ENCODE peak calls at places on chromosomes 4 and X, in five cellular contexts. One of them, this sample, is unnamed.
A peak's percentile ranks its signal among the peaks of the same experiment; 100 is the strongest.

GRCh38 chr4:107853444-107854325 is 29.0 kb downstream of the SGMS2 start:
- DNase-seq in IMR-90: peak; percentile 72
- DNase-seq in K562: no peak
- DNase-seq in HepG2: no peak
- DNase-seq in A549: peak; percentile 14
- DNase-seq in this sample: no peak

GRCh38 chrX:133307637-133308485 is 89.7 kb upstream of the TFDP3 start:
- DNase-seq in IMR-90: no peak
- DNase-seq in K562: no peak
- DNase-seq in HepG2: no peak
- DNase-seq in A549: no peak
- DNase-seq in this sample: peak; percentile 23

GRCh38 chr4:168604496-168605373 is 107.9 kb downstream of the PALLD start:
- DNase-seq in IMR-90: peak; percentile 87
- DNase-seq in K562: no peak
- DNase-seq in HepG2: no peak
- DNase-seq in A549: no peak
- DNase-seq in this sample: no peak

GRCh38 chr4:8033776-8034528 is 94.3 kb upstream of the AFAP1 start:
- DNase-seq in IMR-90: no peak
- DNase-seq in K562: no peak
- DNase-seq in HepG2: no peak
- DNase-seq in A549: no peak
- DNase-seq in this sample: no peak

GRCh38 chr4:100063355-100063754 is 113.3 kb upstream of the H2AZ1 start:
- DNase-seq in IMR-90: peak; percentile 24
- DNase-seq in K562: no peak
- DNase-seq in HepG2: no peak
- DNase-seq in A549: no peak
- DNase-seq in this sample: no peak

GRCh38 chrX:70613295-70613694 is 168.7 kb downstream of the DLG3 start:
- DNase-seq in IMR-90: peak; percentile 53
- DNase-seq in K562: no peak
- DNase-seq in HepG2: no peak
- DNase-seq in A549: no peak
- DNase-seq in this sample: no peak

GRCh38 chr4:102620697-102621497 is 119.7 kb downstream of the NFKB1 start:
- DNase-seq in IMR-90: peak; percentile 82
- DNase-seq in K562: peak; percentile 81
- DNase-seq in HepG2: peak; percentile 92
- DNase-seq in A549: peak; percentile 62
- DNase-seq in this sample: no peak

GRCh38 chr4:10611673-10612072 is 72.9 kb downstream of the CLNK start:
- DNase-seq in IMR-90: peak; percentile 92
- DNase-seq in K562: no peak
- DNase-seq in HepG2: no peak
- DNase-seq in A549: no peak
- DNase-seq in this sample: no peak

GRCh38 chrX:46398874-46399273 is 146.3 kb downstream of the ZNF674 start:
- DNase-seq in IMR-90: no peak
- DNase-seq in K562: no peak
- DNase-seq in HepG2: no peak
- DNase-seq in A549: no peak
- DNase-seq in this sample: no peak

GRCh38 chrX:123835661-123836371 is 24.0 kb upstream of the XIAP start:
- DNase-seq in IMR-90: peak; percentile 70
- DNase-seq in K562: no peak
- DNase-seq in HepG2: no peak
- DNase-seq in A549: peak; percentile 71
- DNase-seq in this sample: no peak

GRCh38 chrX:104315555-104315954 is 60.8 kb upstream of the ESX1 start:
- DNase-seq in IMR-90: peak; percentile 69
- DNase-seq in K562: no peak
- DNase-seq in HepG2: no peak
- DNase-seq in A549: no peak
- DNase-seq in this sample: no peak

GRCh38 chr4:65983062-65983461 is 312.8 kb upstream of the EPHA5 start:
- DNase-seq in IMR-90: no peak
- DNase-seq in K562: no peak
- DNase-seq in HepG2: no peak
- DNase-seq in A549: no peak
- DNase-seq in this sample: no peak

GRCh38 chrX:48703642-48704481 is 7.3 kb downstream of the SUV39H1 start:
- DNase-seq in IMR-90: peak; percentile 23
- DNase-seq in K562: no peak
- DNase-seq in HepG2: no peak
- DNase-seq in A549: peak; percentile 4
- DNase-seq in this sample: no peak

GRCh38 chr4:89222171-89222570 is 85.4 kb downstream of the GPRIN3 start:
- DNase-seq in IMR-90: no peak
- DNase-seq in K562: no peak
- DNase-seq in HepG2: no peak
- DNase-seq in A549: no peak
- DNase-seq in this sample: no peak

GRCh38 chr4:174228988-174229387 is 54.5 kb downstream of the FBXO8 start:
- DNase-seq in IMR-90: no peak
- DNase-seq in K562: no peak
- DNase-seq in HepG2: no peak
- DNase-seq in A549: no peak
- DNase-seq in this sample: no peak

GRCh38 chr4:76681996-76682395 is 215.9 kb downstream of the SOWAHB start:
- DNase-seq in IMR-90: no peak
- DNase-seq in K562: no peak
- DNase-seq in HepG2: no peak
- DNase-seq in A549: no peak
- DNase-seq in this sample: no peak

GRCh38 chr4:162836773-162837172 is 329.9 kb downstream of the NAF1 start:
- DNase-seq in IMR-90: no peak
- DNase-seq in K562: no peak
- DNase-seq in HepG2: no peak
- DNase-seq in A549: no peak
- DNase-seq in this sample: no peak

GRCh38 chrX:70262952-70263567 is 3.1 kb upstream of the P2RY4 start:
- DNase-seq in IMR-90: peak; percentile 28
- DNase-seq in K562: peak; percentile 60
- DNase-seq in HepG2: peak; percentile 23
- DNase-seq in A549: peak; percentile 42
- DNase-seq in this sample: peak; percentile 70

GRCh38 chr4:93317571-93317970 is 511.0 kb upstream of the ATOH1 start:
- DNase-seq in IMR-90: no peak
- DNase-seq in K562: no peak
- DNase-seq in HepG2: no peak
- DNase-seq in A549: no peak
- DNase-seq in this sample: no peak

GRCh38 chr4:98110214-98110613 is 33.1 kb downstream of the STPG2 start:
- DNase-seq in IMR-90: no peak
- DNase-seq in K562: no peak
- DNase-seq in HepG2: no peak
- DNase-seq in A549: no peak
- DNase-seq in this sample: no peak

GRCh38 chrX:106378616-106379015 is 210.5 kb downstream of the PWWP3B start:
- DNase-seq in IMR-90: no peak
- DNase-seq in K562: no peak
- DNase-seq in HepG2: no peak
- DNase-seq in A549: no peak
- DNase-seq in this sample: no peak

GRCh38 chrX:38175140-38175539 is 45.5 kb downstream of the SRPX start:
- DNase-seq in IMR-90: peak; percentile 28
- DNase-seq in K562: peak; percentile 51
- DNase-seq in HepG2: peak; percentile 27
- DNase-seq in A549: peak; percentile 18
- DNase-seq in this sample: peak; percentile 45

GRCh38 chr4:10101559-10102192 is 14.9 kb downstream of the WDR1 start:
- DNase-seq in IMR-90: no peak
- DNase-seq in K562: no peak
- DNase-seq in HepG2: no peak
- DNase-seq in A549: no peak
- DNase-seq in this sample: no peak

GRCh38 chrX:16462912-16463311 is 187.0 kb upstream of the S100G start:
- DNase-seq in IMR-90: peak; percentile 94
- DNase-seq in K562: no peak
- DNase-seq in HepG2: no peak
- DNase-seq in A549: no peak
- DNase-seq in this sample: no peak

GRCh38 chrX:16466640-16467432 is 183.1 kb upstream of the S100G start:
- DNase-seq in IMR-90: peak; percentile 68
- DNase-seq in K562: no peak
- DNase-seq in HepG2: no peak
- DNase-seq in A549: no peak
- DNase-seq in this sample: no peak

GRCh38 chrX:16461968-16462367 is 188.0 kb upstream of the S100G start:
- DNase-seq in IMR-90: no peak
- DNase-seq in K562: no peak
- DNase-seq in HepG2: no peak
- DNase-seq in A549: no peak
- DNase-seq in this sample: no peak

GRCh38 chrX:16465081-16465876 is 184.7 kb upstream of the S100G start:
- DNase-seq in IMR-90: peak; percentile 60
- DNase-seq in K562: no peak
- DNase-seq in HepG2: no peak
- DNase-seq in A549: no peak
- DNase-seq in this sample: no peak

GRCh38 chrX:16464369-16464768 is 185.6 kb upstream of the S100G start:
- DNase-seq in IMR-90: no peak
- DNase-seq in K562: no peak
- DNase-seq in HepG2: no peak
- DNase-seq in A549: no peak
- DNase-seq in this sample: no peak
- TF ChIP-seq MAFK in IMR-90: no peak
- TF ChIP-seq MAFK in K562: no peak
- TF ChIP-seq MAFK in HepG2: no peak
- TF ChIP-seq MAFK in A549: no peak
- TF ChIP-seq MAFK in this sample: no peak

GRCh38 chrX:71871367-71871766 is 39.3 kb upstream of the NHSL2 start:
- DNase-seq in IMR-90: peak; percentile 31
- DNase-seq in K562: no peak
- DNase-seq in HepG2: no peak
- DNase-seq in A549: no peak
- DNase-seq in this sample: no peak
- TF ChIP-seq MAFK in IMR-90: no peak
- TF ChIP-seq MAFK in K562: no peak
- TF ChIP-seq MAFK in HepG2: no peak
- TF ChIP-seq MAFK in A549: no peak
- TF ChIP-seq MAFK in this sample: no peak

GRCh38 chrX:41824551-41824950 is 98.8 kb downstream of the CASK start:
- DNase-seq in IMR-90: peak; percentile 71
- DNase-seq in K562: no peak
- DNase-seq in HepG2: no peak
- DNase-seq in A549: no peak
- DNase-seq in this sample: no peak
- TF ChIP-seq MAFK in IMR-90: no peak
- TF ChIP-seq MAFK in K562: no peak
- TF ChIP-seq MAFK in HepG2: no peak
- TF ChIP-seq MAFK in A549: no peak
- TF ChIP-seq MAFK in this sample: no peak

DNA sequence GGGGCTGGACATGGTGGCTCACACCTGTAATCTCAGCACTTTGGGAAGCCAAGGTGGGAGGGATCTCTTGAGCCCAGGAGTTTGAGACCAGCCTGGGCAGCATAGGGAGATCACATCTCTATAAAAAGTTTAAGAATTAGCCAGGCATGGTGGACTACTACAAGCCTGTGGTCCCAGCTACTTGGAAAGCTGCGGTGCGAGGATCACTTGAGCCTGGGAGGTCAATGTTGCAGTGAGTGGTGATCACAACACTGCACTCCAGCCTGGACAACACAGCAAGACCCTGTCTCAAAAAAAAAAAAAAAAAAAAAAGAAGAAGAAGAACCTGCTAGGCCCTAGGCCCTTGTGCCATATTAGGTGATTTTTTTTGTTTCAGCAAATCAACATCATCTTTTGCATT is 12.2 kb downstream of the SRD5A3 start:
- DNase-seq in IMR-90: no peak
- DNase-seq in K562: no peak
- DNase-seq in HepG2: no peak
- DNase-seq in A549: no peak
- DNase-seq in this sample: no peak
- TF ChIP-seq MAFK in IMR-90: no peak
- TF ChIP-seq MAFK in K562: no peak
- TF ChIP-seq MAFK in HepG2: no peak
- TF ChIP-seq MAFK in A549: no peak
- TF ChIP-seq MAFK in this sample: no peak

DNA sequence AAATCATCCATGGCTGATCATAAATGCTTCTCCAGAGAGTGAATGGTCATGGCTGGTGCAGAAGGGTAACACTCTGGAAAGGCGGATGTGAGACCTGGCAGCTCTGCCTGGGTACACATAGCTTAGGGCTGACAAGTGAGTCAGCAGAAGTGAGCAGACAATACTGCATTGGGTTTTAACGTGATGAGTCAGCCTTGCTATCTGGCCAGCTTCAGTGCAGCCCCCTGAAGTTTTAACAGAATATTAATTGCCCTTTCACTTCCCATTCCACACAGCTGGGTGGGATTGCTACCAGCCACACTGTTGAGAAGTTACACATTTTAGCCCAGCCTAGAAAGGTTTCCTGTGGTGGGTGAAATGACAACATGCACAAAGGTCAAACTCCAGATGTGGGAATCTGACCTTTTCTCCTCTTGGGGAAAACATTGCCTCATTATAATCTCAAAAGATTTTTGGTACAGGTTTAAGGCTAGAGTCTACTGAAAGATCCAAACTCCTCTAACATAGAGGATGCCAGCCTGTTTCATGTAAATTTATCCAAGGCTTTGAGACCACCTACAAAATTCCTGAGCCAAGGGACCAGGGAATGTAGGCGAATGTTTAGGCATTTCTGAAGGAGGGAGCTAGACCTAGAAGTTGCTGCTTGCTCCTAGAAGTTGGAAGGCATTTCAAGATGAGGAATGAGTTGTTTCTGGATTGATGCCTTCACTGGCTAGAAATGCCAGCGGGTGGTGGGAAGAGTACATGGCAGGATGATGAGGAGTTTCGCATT is 230.3 kb upstream of the PGRMC2 start:
- DNase-seq in IMR-90: peak; percentile 98
- DNase-seq in K562: peak; percentile 89
- DNase-seq in HepG2: peak; percentile 68
- DNase-seq in A549: peak; percentile 81
- DNase-seq in this sample: no peak
- TF ChIP-seq MAFK in IMR-90: peak; percentile 83
- TF ChIP-seq MAFK in K562: peak; percentile 94
- TF ChIP-seq MAFK in HepG2: peak; percentile 93
- TF ChIP-seq MAFK in A549: peak; percentile 98
- TF ChIP-seq MAFK in this sample: peak; percentile 83